ENCODE peak calls at places on chromosomes 2 and 18, in four cellular contexts. C is HepG2, O is GM12878, E is K562. W is an unnamed sample.

GRCh38 chr2:120669121-120669952 is 66.3 kb upstream of the GLI2 start:
- DNase-seq in C (peak; percentile 79), O (no peak), E (no peak), W (peak; percentile 55)

GRCh38 chr2:135985826-135986393 is 484 bp upstream of the DARS1 start:
- DNase-seq in C (no peak), O (peak; percentile 69), E (no peak), W (no peak)

GRCh38 chr2:168392031-168392430 is 64.0 kb upstream of the CERS6 start:
- DNase-seq in C (no peak), O (no peak), E (no peak), W (no peak)

GRCh38 chr18:9838144-9838877 is 47.5 kb upstream of the TXNDC2 start:
- DNase-seq in C (no peak), O (no peak), E (no peak), W (no peak)

GRCh38 chr2:2331905-2332280 is 818 bp upstream of the MYT1L start:
- DNase-seq in C (no peak), O (no peak), E (no peak), W (no peak)

GRCh38 chr18:63143246-63143847 is 176.2 kb downstream of the BCL2 start:
- DNase-seq in C (no peak), O (no peak), E (no peak), W (no peak)

GRCh38 chr2:218392891-218393462 is 6.7 kb upstream of the CTDSP1 start:
- DNase-seq in C (no peak), O (no peak), E (no peak), W (no peak)

GRCh38 chr2:189648846-189649529 is 12.3 kb upstream of the ASNSD1 start:
- DNase-seq in C (no peak), O (no peak), E (no peak), W (no peak)

GRCh38 chr2:26016012-26016742 is 17.7 kb upstream of the RAB10 start:
- DNase-seq in C (no peak), O (no peak), E (no peak), W (no peak)

GRCh38 chr2:43884674-43885073 is 45.9 kb downstream of the ABCG8 start:
- DNase-seq in C (peak; percentile 69), O (no peak), E (no peak), W (no peak)

GRCh38 chr2:43890855-43891254 is 52.1 kb downstream of the ABCG8 start:
- DNase-seq in C (no peak), O (no peak), E (no peak), W (no peak)

GRCh38 chr2:43885233-43885632 is 46.5 kb downstream of the ABCG8 start:
- DNase-seq in C (no peak), O (no peak), E (no peak), W (no peak)

GRCh38 chr2:43889416-43889815 is 50.6 kb downstream of the ABCG8 start:
- DNase-seq in C (no peak), O (no peak), E (no peak), W (no peak)

DNA sequence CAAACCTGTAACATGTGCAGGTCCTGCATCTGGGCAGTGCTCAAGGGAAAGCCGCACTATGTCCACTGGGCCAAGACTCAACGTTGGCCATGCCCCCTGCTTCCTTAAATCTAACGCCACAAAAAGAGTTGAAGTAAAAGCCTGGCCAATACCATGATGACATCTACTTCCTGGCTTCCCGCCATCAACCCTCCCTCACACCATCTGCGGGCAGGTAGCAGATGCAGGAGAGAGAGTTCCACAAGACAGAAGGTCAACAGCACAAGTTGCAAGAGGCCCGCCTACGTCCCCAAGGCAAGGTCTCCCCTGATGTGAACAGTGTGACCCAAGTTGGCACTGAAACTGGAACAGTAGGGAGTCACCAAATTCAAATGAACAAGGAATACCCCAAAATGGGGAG is 48.4 kb downstream of the ABCG8 start:
- DNase-seq in C (no peak), O (no peak), E (peak; percentile 10), W (no peak)
- TF ChIP-seq FOXK2 in C (no peak), O (no peak), E (no peak), W (no peak)

DNA sequence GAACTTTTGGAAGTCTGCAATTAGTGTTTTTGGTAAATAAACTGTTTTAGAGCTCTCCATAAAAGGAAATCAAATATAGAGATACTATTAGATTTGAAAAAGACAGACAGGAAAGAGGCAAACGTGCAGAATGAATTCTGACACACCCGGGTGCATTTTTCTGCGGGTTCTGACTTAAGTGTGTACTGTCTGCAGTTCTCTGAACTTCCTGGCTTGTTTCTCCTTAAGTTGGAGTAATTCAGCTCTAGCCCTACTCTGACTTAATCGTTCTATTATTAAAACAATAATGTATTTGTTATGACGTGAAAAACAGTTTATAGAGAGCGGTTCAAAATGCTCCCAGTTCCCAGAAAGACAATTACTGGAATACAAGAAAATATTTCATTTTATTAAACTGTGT is 305.9 kb downstream of the ARHGAP15 start:
- DNase-seq in C (no peak), O (no peak), E (no peak), W (no peak)
- TF ChIP-seq FOXK2 in C (no peak), O (no peak), E (no peak), W (no peak)

GRCh38 chr2:28427741-28428412 is 35.2 kb downstream of the FOSL2 start:
- DNase-seq in C (no peak), O (no peak), E (no peak), W (no peak)

GRCh38 chr2:28420717-28421116 is 28.1 kb downstream of the FOSL2 start:
- DNase-seq in C (no peak), O (no peak), E (no peak), W (no peak)

GRCh38 chr2:28422903-28423741 is 30.5 kb downstream of the FOSL2 start:
- DNase-seq in C (no peak), O (no peak), E (no peak), W (no peak)

GRCh38 chr2:28424799-28425492 is 32.3 kb downstream of the FOSL2 start:
- DNase-seq in C (no peak), O (no peak), E (no peak), W (no peak)

DNA sequence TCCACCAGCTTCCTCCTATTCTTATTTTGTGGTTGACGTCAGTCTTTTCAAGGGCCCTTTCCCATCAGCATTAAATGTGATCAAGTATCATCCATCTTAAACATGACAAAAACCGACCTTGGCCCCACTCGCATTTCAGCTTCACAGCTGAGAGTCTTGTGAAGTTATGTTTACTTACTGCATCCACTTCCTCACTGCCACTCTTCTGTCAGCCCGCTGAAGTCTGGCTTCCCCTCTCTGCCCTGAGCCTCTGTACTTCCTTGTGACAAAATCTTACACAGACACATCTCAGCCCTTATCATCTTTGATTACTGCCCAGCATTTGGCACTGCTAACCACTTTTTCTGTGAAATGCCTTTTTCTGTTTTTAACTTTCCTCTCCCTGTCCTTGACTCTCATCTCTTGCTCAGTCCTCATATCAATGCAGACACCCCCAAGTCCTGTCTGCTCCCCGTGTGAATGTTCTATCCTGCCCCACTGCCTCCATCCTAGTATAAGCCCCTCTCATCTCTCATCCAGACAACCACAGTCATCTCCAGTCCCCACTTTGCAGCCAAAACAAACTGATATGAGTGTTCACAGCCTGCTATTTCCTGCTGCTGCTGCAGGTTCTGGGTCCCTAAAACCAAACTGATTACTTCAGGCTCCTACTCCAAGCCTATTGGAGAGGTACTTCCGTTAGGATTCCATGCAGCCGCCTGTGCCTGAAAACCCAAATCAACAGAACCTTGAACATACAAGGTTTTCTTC is 31.4 kb downstream of the FOSL2 start:
- DNase-seq in C (no peak), O (no peak), E (no peak), W (no peak)
- TF ChIP-seq FOXK2 in C (no peak), O (no peak), E (no peak), W (no peak)

GRCh38 chr2:131413785-131414184 is 49.8 kb upstream of the RAB6D start:
- DNase-seq in C (no peak), O (no peak), E (no peak), W (no peak)
- TF ChIP-seq FOXK2 in C (no peak), O (no peak), E (no peak), W (no peak)

GRCh38 chr2:85250045-85250444 is 77.7 kb downstream of the TGOLN2 start:
- DNase-seq in C (no peak), O (no peak), E (no peak), W (no peak)

GRCh38 chr2:85247591-85247990 is 80.2 kb downstream of the TGOLN2 start:
- DNase-seq in C (no peak), O (no peak), E (no peak), W (no peak)

GRCh38 chr2:85251070-85251616 is 76.6 kb downstream of the TGOLN2 start:
- DNase-seq in C (no peak), O (no peak), E (no peak), W (no peak)

GRCh38 chr2:85246348-85246747 is 81.4 kb downstream of the TGOLN2 start:
- DNase-seq in C (no peak), O (no peak), E (no peak), W (no peak)

DNA sequence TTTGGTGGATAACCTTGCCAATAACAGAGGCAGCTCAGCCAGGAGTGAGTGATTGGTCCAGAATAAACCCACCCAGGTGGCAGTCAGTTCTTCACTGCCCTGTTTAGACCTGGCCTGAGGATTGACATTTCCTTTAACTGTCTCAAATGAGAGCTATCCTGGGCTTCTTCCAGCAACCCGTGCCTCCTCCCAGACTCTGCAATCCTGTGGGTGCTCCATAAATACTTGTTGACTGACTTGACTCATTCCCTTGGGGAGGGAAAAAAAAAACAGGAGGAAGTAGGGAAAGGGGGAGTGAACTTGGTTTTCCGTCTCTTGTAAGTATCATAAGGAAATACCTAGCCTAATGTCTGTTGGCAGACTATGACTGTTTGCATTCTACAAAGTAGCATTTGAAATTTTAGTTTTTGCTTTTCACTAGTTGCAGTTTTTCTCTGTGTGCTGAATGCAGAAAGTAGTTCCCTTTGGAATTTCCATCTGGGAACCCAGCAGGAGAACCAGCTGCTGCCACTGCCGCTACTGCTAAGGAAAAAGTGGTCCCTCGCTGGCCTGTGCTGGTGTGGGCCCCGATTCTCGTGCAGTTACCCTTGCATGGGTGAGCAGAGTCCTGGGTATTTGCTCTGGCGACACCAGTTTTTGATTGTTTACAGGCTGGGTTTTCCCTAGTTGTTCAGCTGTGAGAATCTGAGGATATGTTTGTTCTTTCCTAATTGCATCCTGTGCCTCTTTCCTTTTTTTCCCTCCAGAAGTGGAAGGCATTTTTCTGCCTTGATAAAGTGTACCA is 78.9 kb downstream of the TGOLN2 start:
- DNase-seq in C (no peak), O (no peak), E (no peak), W (no peak)
- TF ChIP-seq FOXK2 in C (no peak), O (no peak), E (no peak), W (no peak)